ENCODE peak calls at places on chromosomes 13 and 19, in ten cellular contexts. T, C, P, Z, F, U, M, G, W and H are unnamed samples.

GRCh38 chr13:103788061-103788652 is 721.9 kb upstream of the SLC10A2 start:
- DNase-seq in T (no peak), C (no peak), P (no peak), Z (no peak), F (no peak), U (no peak), M (no peak), G (no peak), W (no peak), H (peak; percentile 45)

GRCh38 chr19:51292971-51293370 is 18.5 kb upstream of the IGLON5 start:
- DNase-seq in T (no peak), C (no peak), P (no peak), Z (no peak), F (peak; percentile 61), U (no peak), M (no peak), G (no peak), W (peak; percentile 16), H (no peak)

GRCh38 chr13:113208424-113209335 is at the start of gene PCID2:
- DNase-seq in T (peak; percentile 88), C (peak; percentile 83), P (peak; percentile 61), Z (peak; percentile 93), F (peak; percentile 96), U (peak; percentile 91), M (peak; percentile 89), G (peak; percentile 90), W (peak; percentile 92), H (peak; percentile 76)

GRCh38 chr19:10828981-10829821 is 6.8 kb downstream of the TMED1 start:
- DNase-seq in T (no peak), C (no peak), P (no peak), Z (no peak), F (peak; percentile 27), U (no peak), M (peak; percentile 44), G (no peak), W (no peak), H (no peak)

GRCh38 chr19:16911046-16911445 is 22.2 kb downstream of the F2RL3 start:
- DNase-seq in T (no peak), C (no peak), P (no peak), Z (no peak), F (no peak), U (no peak), M (no peak), G (no peak), W (no peak), H (no peak)

GRCh38 chr13:43838909-43839308 is 40.6 kb downstream of the CCDC122 start:
- DNase-seq in T (no peak), C (no peak), P (no peak), Z (no peak), F (no peak), U (no peak), M (no peak), G (no peak), W (no peak), H (no peak)

GRCh38 chr13:29935309-29935981 is 85.0 kb upstream of the UBL3 start:
- DNase-seq in T (peak; percentile 66), C (peak; percentile 28), P (no peak), Z (no peak), F (no peak), U (no peak), M (peak; percentile 94), G (peak; percentile 54), W (peak; percentile 79), H (peak; percentile 8)

GRCh38 chr13:110336681-110337080 is 29.6 kb downstream of the COL4A2 start:
- DNase-seq in T (no peak), C (no peak), P (no peak), Z (no peak), F (no peak), U (peak; percentile 10), M (no peak), G (no peak), W (no peak), H (no peak)

GRCh38 chr13:113411216-113412023 is 41.9 kb downstream of the ADPRHL1 start:
- DNase-seq in T (no peak), C (no peak), P (peak; percentile 30), Z (no peak), F (peak; percentile 1), U (peak; percentile 96), M (no peak), G (no peak), W (no peak), H (no peak)

GRCh38 chr19:21915411-21915810 is 79.4 kb upstream of the ZNF43 start:
- DNase-seq in T (no peak), C (no peak), P (no peak), Z (no peak), F (no peak), U (no peak), M (no peak), G (no peak), W (no peak), H (no peak)

GRCh38 chr19:53881482-53882390 is at the start of gene PRKCG:
- DNase-seq in T (peak; percentile 40), C (no peak), P (no peak), Z (peak; percentile 87), F (peak; percentile 87), U (no peak), M (peak; percentile 58), G (peak; percentile 48), W (peak; percentile 75), H (no peak)

GRCh38 chr13:106372199-106373160 is 163.0 kb downstream of the EFNB2 start:
- DNase-seq in T (no peak), C (no peak), P (no peak), Z (peak; percentile 19), F (no peak), U (peak; percentile 80), M (no peak), G (no peak), W (no peak), H (no peak)

GRCh38 chr19:40862785-40863184 is 12.5 kb upstream of the CYP2A6 start:
- DNase-seq in T (no peak), C (no peak), P (no peak), Z (no peak), F (no peak), U (no peak), M (no peak), G (no peak), W (no peak), H (no peak)

GRCh38 chr13:81487151-81487550 is 1146.2 kb upstream of the SPRY2 start:
- DNase-seq in T (no peak), C (no peak), P (peak; percentile 6), Z (peak; percentile 68), F (peak; percentile 76), U (peak; percentile 7), M (peak; percentile 4), G (no peak), W (peak; percentile 8), H (no peak)

GRCh38 chr13:51233117-51233826 is 11.1 kb downstream of the FAM124A start:
- DNase-seq in T (no peak), C (no peak), P (no peak), Z (no peak), F (no peak), U (no peak), M (no peak), G (no peak), W (no peak), H (no peak)

GRCh38 chr19:54302252-54302651 is 10.7 kb downstream of the LILRA5 start:
- DNase-seq in T (no peak), C (no peak), P (no peak), Z (no peak), F (no peak), U (no peak), M (no peak), G (no peak), W (no peak), H (no peak)